ENCODE peak calls at places on chromosomes 12 and 14, in ten cellular contexts. O, V, X, Y, K, P, M, F, H and Z are unnamed samples.

GRCh38 chr14:92105073-92105844 is 1.1 kb downstream of the ATXN3 start:
- DNase-seq in O (no peak), V (no peak), X (peak), Y (no peak), K (no peak), P (no peak), M (peak), F (peak), H (no peak), Z (no peak)

GRCh38 chr12:113149361-113150150 is at the start of gene CFAP73:
- DNase-seq in O (no peak), V (no peak), X (peak), Y (peak), K (peak), P (peak), M (peak), F (peak), H (peak), Z (no peak)

GRCh38 chr12:105047303-105047702 is 37.0 kb downstream of the ALDH1L2 start:
- DNase-seq in O (no peak), V (no peak), X (no peak), Y (peak), K (no peak), P (no peak), M (no peak), F (no peak), H (no peak), Z (no peak)

GRCh38 chr12:130709151-130710000 is 6.7 kb downstream of the RIMBP2 start:
- DNase-seq in O (no peak), V (no peak), X (no peak), Y (no peak), K (no peak), P (no peak), M (no peak), F (no peak), H (no peak), Z (no peak)

GRCh38 chr12:121181181-121181580 is 28.7 kb upstream of the P2RX4 start:
- DNase-seq in O (no peak), V (no peak), X (no peak), Y (peak), K (no peak), P (no peak), M (peak), F (no peak), H (peak), Z (no peak)

GRCh38 chr14:103057028-103057371 is 349 bp downstream of the CDC42BPB start:
- DNase-seq in O (no peak), V (no peak), X (no peak), Y (peak), K (no peak), P (peak), M (peak), F (no peak), H (no peak), Z (no peak)

GRCh38 chr12:70590051-70590450 is 47.2 kb downstream of the PTPRB start:
- DNase-seq in O (peak), V (peak), X (peak), Y (peak), K (no peak), P (peak), M (peak), F (peak), H (peak), Z (no peak)

GRCh38 chr12:27592548-27592947 is 68.5 kb downstream of the PPFIBP1 start:
- DNase-seq in O (no peak), V (no peak), X (no peak), Y (no peak), K (no peak), P (peak), M (peak), F (no peak), H (peak), Z (peak)

GRCh38 chr12:120139958-120140357 is 23.4 kb upstream of the RAB35 start:
- DNase-seq in O (no peak), V (no peak), X (no peak), Y (no peak), K (no peak), P (no peak), M (peak), F (no peak), H (no peak), Z (no peak)

GRCh38 chr14:74616507-74616906 is 4.5 kb upstream of the LTBP2 start:
- DNase-seq in O (no peak), V (no peak), X (peak), Y (peak), K (no peak), P (no peak), M (peak), F (peak), H (no peak), Z (no peak)

GRCh38 chr14:99075771-99076370 is 196.1 kb downstream of the BCL11B start:
- DNase-seq in O (no peak), V (no peak), X (no peak), Y (peak), K (no peak), P (no peak), M (no peak), F (no peak), H (no peak), Z (no peak)

GRCh38 chr14:51095854-51096823 is 1.2 kb upstream of the TRIM9 start:
- DNase-seq in O (no peak), V (peak), X (peak), Y (peak), K (peak), P (peak), M (peak), F (peak), H (peak), Z (no peak)

GRCh38 chr14:22370084-22370847 is 218.8 kb downstream of the DAD1 start:
- DNase-seq in O (no peak), V (no peak), X (no peak), Y (no peak), K (no peak), P (peak), M (no peak), F (no peak), H (peak), Z (no peak)